ENCODE peak calls at places on chromosomes 12 and 14, in six cellular contexts. One of them, this sample, is unnamed.

GRCh38 chr12:14693116-14693515 is 3.3 kb downstream of the GUCY2C start:
- DNase-seq in lower lobe of right lung: no peak
- DNase-seq in astrocyte of the spinal cord: no peak
- DNase-seq in IMR-90: no peak
- DNase-seq in cardiac muscle cell: no peak
- DNase-seq in astrocyte: no peak
- DNase-seq in this sample: no peak

GRCh38 chr14:76761198-76761848 is at the start of gene VASH1:
- DNase-seq in lower lobe of right lung: peak
- DNase-seq in astrocyte of the spinal cord: peak
- DNase-seq in IMR-90: peak
- DNase-seq in cardiac muscle cell: peak
- DNase-seq in astrocyte: peak
- DNase-seq in this sample: peak

GRCh38 chr12:75699728-75700496 is 188.5 kb upstream of the KRR1 start:
- DNase-seq in lower lobe of right lung: no peak
- DNase-seq in astrocyte of the spinal cord: peak
- DNase-seq in IMR-90: peak
- DNase-seq in cardiac muscle cell: peak
- DNase-seq in astrocyte: peak
- DNase-seq in this sample: peak

GRCh38 chr12:54475542-54475941 is 2.1 kb upstream of the GTSF1 start:
- DNase-seq in lower lobe of right lung: no peak
- DNase-seq in astrocyte of the spinal cord: peak
- DNase-seq in IMR-90: no peak
- DNase-seq in cardiac muscle cell: no peak
- DNase-seq in astrocyte: no peak
- DNase-seq in this sample: peak

GRCh38 chr14:46091819-46092218 is 559.8 kb downstream of the RPL10L start:
- DNase-seq in lower lobe of right lung: no peak
- DNase-seq in astrocyte of the spinal cord: peak
- DNase-seq in IMR-90: no peak
- DNase-seq in cardiac muscle cell: no peak
- DNase-seq in astrocyte: no peak
- DNase-seq in this sample: no peak

GRCh38 chr14:30193791-30194407 is 266.3 kb upstream of the PRKD1 start:
- DNase-seq in lower lobe of right lung: no peak
- DNase-seq in astrocyte of the spinal cord: peak
- DNase-seq in IMR-90: peak
- DNase-seq in cardiac muscle cell: no peak
- DNase-seq in astrocyte: peak
- DNase-seq in this sample: peak

GRCh38 chr12:6534914-6535696 is 788 bp downstream of the GAPDH start:
- DNase-seq in lower lobe of right lung: peak
- DNase-seq in astrocyte of the spinal cord: peak
- DNase-seq in IMR-90: peak
- DNase-seq in cardiac muscle cell: peak
- DNase-seq in astrocyte: peak
- DNase-seq in this sample: peak

GRCh38 chr14:55271572-55272414 is 572 bp downstream of the FBXO34 start:
- DNase-seq in lower lobe of right lung: peak
- DNase-seq in astrocyte of the spinal cord: peak
- DNase-seq in IMR-90: peak
- DNase-seq in cardiac muscle cell: peak
- DNase-seq in astrocyte: peak
- DNase-seq in this sample: peak

GRCh38 chr12:131639270-131639940 is 71.5 kb upstream of the SFSWAP start:
- DNase-seq in lower lobe of right lung: no peak
- DNase-seq in astrocyte of the spinal cord: no peak
- DNase-seq in IMR-90: no peak
- DNase-seq in cardiac muscle cell: no peak
- DNase-seq in astrocyte: no peak
- DNase-seq in this sample: no peak

GRCh38 chr12:5520831-5521230 is 88.9 kb downstream of the NTF3 start:
- DNase-seq in lower lobe of right lung: no peak
- DNase-seq in astrocyte of the spinal cord: no peak
- DNase-seq in IMR-90: no peak
- DNase-seq in cardiac muscle cell: no peak
- DNase-seq in astrocyte: no peak
- DNase-seq in this sample: no peak

GRCh38 chr14:69501362-69501964 is 16.9 kb downstream of the PLEKHD1 start:
- DNase-seq in lower lobe of right lung: peak
- DNase-seq in astrocyte of the spinal cord: peak
- DNase-seq in IMR-90: peak
- DNase-seq in cardiac muscle cell: no peak
- DNase-seq in astrocyte: no peak
- DNase-seq in this sample: no peak

GRCh38 chr14:59293934-59294661 is 105.6 kb downstream of the DAAM1 start:
- DNase-seq in lower lobe of right lung: no peak
- DNase-seq in astrocyte of the spinal cord: no peak
- DNase-seq in IMR-90: no peak
- DNase-seq in cardiac muscle cell: no peak
- DNase-seq in astrocyte: peak
- DNase-seq in this sample: no peak

GRCh38 chr12:123038966-123039365 is 58.5 kb downstream of the ARL6IP4 start:
- DNase-seq in lower lobe of right lung: no peak
- DNase-seq in astrocyte of the spinal cord: no peak
- DNase-seq in IMR-90: no peak
- DNase-seq in cardiac muscle cell: no peak
- DNase-seq in astrocyte: no peak
- DNase-seq in this sample: no peak

GRCh38 chr14:51331651-51332367 is 91.8 kb downstream of the TMX1 start:
- DNase-seq in lower lobe of right lung: no peak
- DNase-seq in astrocyte of the spinal cord: no peak
- DNase-seq in IMR-90: no peak
- DNase-seq in cardiac muscle cell: no peak
- DNase-seq in astrocyte: no peak
- DNase-seq in this sample: no peak

GRCh38 chr12:26939953-26940352 is 1.7 kb downstream of the FGFR1OP2 start:
- DNase-seq in lower lobe of right lung: no peak
- DNase-seq in astrocyte of the spinal cord: no peak
- DNase-seq in IMR-90: no peak
- DNase-seq in cardiac muscle cell: no peak
- DNase-seq in astrocyte: no peak
- DNase-seq in this sample: no peak

GRCh38 chr12:18849080-18849479 is 111.2 kb downstream of the CAPZA3 start:
- DNase-seq in lower lobe of right lung: no peak
- DNase-seq in astrocyte of the spinal cord: peak
- DNase-seq in IMR-90: peak
- DNase-seq in cardiac muscle cell: no peak
- DNase-seq in astrocyte: peak
- DNase-seq in this sample: no peak

GRCh38 chr12:51403744-51404143 is 12.5 kb upstream of the GALNT6 start:
- DNase-seq in lower lobe of right lung: peak
- DNase-seq in astrocyte of the spinal cord: no peak
- DNase-seq in IMR-90: no peak
- DNase-seq in cardiac muscle cell: no peak
- DNase-seq in astrocyte: no peak
- DNase-seq in this sample: no peak

GRCh38 chr12:76588881-76589565 is 29.5 kb upstream of the OSBPL8 start:
- DNase-seq in lower lobe of right lung: no peak
- DNase-seq in astrocyte of the spinal cord: peak
- DNase-seq in IMR-90: peak
- DNase-seq in cardiac muscle cell: no peak
- DNase-seq in astrocyte: peak
- DNase-seq in this sample: peak

GRCh38 chr12:104699489-104700194 is 242.9 kb downstream of the CHST11 start:
- DNase-seq in lower lobe of right lung: no peak
- DNase-seq in astrocyte of the spinal cord: no peak
- DNase-seq in IMR-90: peak
- DNase-seq in cardiac muscle cell: no peak
- DNase-seq in astrocyte: no peak
- DNase-seq in this sample: peak

GRCh38 chr12:106136263-106136662 is 2.5 kb downstream of the NUAK1 start:
- DNase-seq in lower lobe of right lung: peak
- DNase-seq in astrocyte of the spinal cord: peak
- DNase-seq in IMR-90: peak
- DNase-seq in cardiac muscle cell: peak
- DNase-seq in astrocyte: peak
- DNase-seq in this sample: peak

GRCh38 chr14:41506552-41506951 is 100.1 kb upstream of the LRFN5 start:
- DNase-seq in lower lobe of right lung: no peak
- DNase-seq in astrocyte of the spinal cord: no peak
- DNase-seq in IMR-90: no peak
- DNase-seq in cardiac muscle cell: no peak
- DNase-seq in astrocyte: no peak
- DNase-seq in this sample: no peak

GRCh38 chr12:109879332-109880048 is 851 bp downstream of the GLTP start:
- DNase-seq in lower lobe of right lung: no peak
- DNase-seq in astrocyte of the spinal cord: no peak
- DNase-seq in IMR-90: no peak
- DNase-seq in cardiac muscle cell: peak
- DNase-seq in astrocyte: no peak
- DNase-seq in this sample: no peak

GRCh38 chr14:65230287-65230728 is 128.0 kb upstream of the MAX start:
- DNase-seq in lower lobe of right lung: peak
- DNase-seq in astrocyte of the spinal cord: no peak
- DNase-seq in IMR-90: no peak
- DNase-seq in cardiac muscle cell: peak
- DNase-seq in astrocyte: no peak
- DNase-seq in this sample: no peak

GRCh38 chr14:35051796-35052195 is 5.7 kb downstream of the FAM177A1 start:
- DNase-seq in lower lobe of right lung: no peak
- DNase-seq in astrocyte of the spinal cord: peak
- DNase-seq in IMR-90: peak
- DNase-seq in cardiac muscle cell: no peak
- DNase-seq in astrocyte: peak
- DNase-seq in this sample: no peak

GRCh38 chr14:99344051-99344450 is 72.1 kb upstream of the BCL11B start:
- DNase-seq in lower lobe of right lung: no peak
- DNase-seq in astrocyte of the spinal cord: no peak
- DNase-seq in IMR-90: no peak
- DNase-seq in cardiac muscle cell: no peak
- DNase-seq in astrocyte: no peak
- DNase-seq in this sample: no peak

GRCh38 chr12:96522690-96523089 is 33.3 kb downstream of the CFAP54 start:
- DNase-seq in lower lobe of right lung: no peak
- DNase-seq in astrocyte of the spinal cord: no peak
- DNase-seq in IMR-90: no peak
- DNase-seq in cardiac muscle cell: no peak
- DNase-seq in astrocyte: no peak
- DNase-seq in this sample: no peak

GRCh38 chr12:48818831-48819590 is 715 bp downstream of the CACNB3 start:
- DNase-seq in lower lobe of right lung: no peak
- DNase-seq in astrocyte of the spinal cord: no peak
- DNase-seq in IMR-90: no peak
- DNase-seq in cardiac muscle cell: peak
- DNase-seq in astrocyte: no peak
- DNase-seq in this sample: no peak

GRCh38 chr14:56147980-56148901 is 30.0 kb downstream of the PELI2 start:
- DNase-seq in lower lobe of right lung: no peak
- DNase-seq in astrocyte of the spinal cord: no peak
- DNase-seq in IMR-90: no peak
- DNase-seq in cardiac muscle cell: no peak
- DNase-seq in astrocyte: no peak
- DNase-seq in this sample: no peak

GRCh38 chr12:2322554-2323120 is 269.9 kb downstream of the CACNA1C start:
- DNase-seq in lower lobe of right lung: no peak
- DNase-seq in astrocyte of the spinal cord: no peak
- DNase-seq in IMR-90: no peak
- DNase-seq in cardiac muscle cell: peak
- DNase-seq in astrocyte: no peak
- DNase-seq in this sample: no peak

GRCh38 chr14:92510972-92511371 is 2.6 kb upstream of the RIN3 start:
- DNase-seq in lower lobe of right lung: no peak
- DNase-seq in astrocyte of the spinal cord: no peak
- DNase-seq in IMR-90: no peak
- DNase-seq in cardiac muscle cell: no peak
- DNase-seq in astrocyte: no peak
- DNase-seq in this sample: no peak

GRCh38 chr12:32885831-32886230 is 10.7 kb downstream of the PKP2 start:
- DNase-seq in lower lobe of right lung: no peak
- DNase-seq in astrocyte of the spinal cord: no peak
- DNase-seq in IMR-90: no peak
- DNase-seq in cardiac muscle cell: no peak
- DNase-seq in astrocyte: no peak
- DNase-seq in this sample: no peak

GRCh38 chr14:100778078-100778927 is 47.6 kb upstream of the MEG3 start:
- DNase-seq in lower lobe of right lung: no peak
- DNase-seq in astrocyte of the spinal cord: no peak
- DNase-seq in IMR-90: no peak
- DNase-seq in cardiac muscle cell: peak
- DNase-seq in astrocyte: no peak
- DNase-seq in this sample: no peak
- TF ChIP-seq CTCF in lower lobe of right lung: no peak
- TF ChIP-seq CTCF in astrocyte of the spinal cord: no peak
- TF ChIP-seq CTCF in IMR-90: no peak
- TF ChIP-seq CTCF in cardiac muscle cell: no peak
- TF ChIP-seq CTCF in astrocyte: no peak
- TF ChIP-seq CTCF in this sample: no peak

DNA sequence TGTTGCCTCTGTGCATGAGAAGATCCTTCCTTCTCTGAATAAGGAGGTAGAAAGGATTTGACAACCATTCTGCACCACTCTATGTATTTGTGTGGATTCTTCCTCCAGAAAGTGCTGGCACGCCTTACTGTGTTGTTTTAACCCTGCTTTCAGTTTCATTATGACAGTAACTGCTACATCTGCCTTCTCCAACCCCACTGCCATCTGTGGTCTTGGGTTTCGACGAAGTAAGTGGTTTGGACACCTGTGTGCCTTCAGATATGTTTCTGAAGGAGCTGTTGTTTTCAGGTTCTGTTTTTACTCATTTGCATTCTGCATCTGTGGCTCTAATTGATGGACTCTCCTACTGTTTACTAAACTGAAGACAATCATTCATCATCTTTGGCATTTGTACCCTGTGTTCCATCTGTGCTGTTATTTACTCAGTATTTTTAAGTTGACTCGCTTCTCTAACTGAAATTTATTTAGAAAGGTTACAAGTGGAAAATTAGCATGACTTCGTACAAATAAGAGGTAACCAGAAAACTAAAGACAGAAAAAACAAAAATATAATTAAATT is 4.1 kb downstream of the TSHR start:
- DNase-seq in lower lobe of right lung: no peak
- DNase-seq in astrocyte of the spinal cord: no peak
- DNase-seq in IMR-90: no peak
- DNase-seq in cardiac muscle cell: no peak
- DNase-seq in astrocyte: no peak
- DNase-seq in this sample: no peak
- H3K4me3 ChIP-seq in lower lobe of right lung: no peak
- H3K4me3 ChIP-seq in astrocyte of the spinal cord: no peak
- H3K4me3 ChIP-seq in IMR-90: peak
- H3K4me3 ChIP-seq in cardiac muscle cell: no peak
- H3K4me3 ChIP-seq in astrocyte: no peak
- H3K4me3 ChIP-seq in this sample: no peak

GRCh38 chr12:103326190-103326589 is 169.6 kb downstream of the C12orf42 start:
- DNase-seq in lower lobe of right lung: no peak
- DNase-seq in astrocyte of the spinal cord: no peak
- DNase-seq in IMR-90: no peak
- DNase-seq in cardiac muscle cell: peak
- DNase-seq in astrocyte: no peak
- DNase-seq in this sample: no peak
- TF ChIP-seq CTCF in lower lobe of right lung: peak
- TF ChIP-seq CTCF in astrocyte of the spinal cord: no peak
- TF ChIP-seq CTCF in IMR-90: no peak
- TF ChIP-seq CTCF in cardiac muscle cell: no peak
- TF ChIP-seq CTCF in astrocyte: no peak
- TF ChIP-seq CTCF in this sample: no peak

GRCh38 chr14:23114669-23115491 is 4.2 kb downstream of the CEBPE start:
- DNase-seq in lower lobe of right lung: peak
- DNase-seq in astrocyte of the spinal cord: peak
- DNase-seq in IMR-90: peak
- DNase-seq in cardiac muscle cell: no peak
- DNase-seq in astrocyte: peak
- DNase-seq in this sample: peak
- H3K4me3 ChIP-seq in lower lobe of right lung: no peak
- H3K4me3 ChIP-seq in astrocyte of the spinal cord: no peak
- H3K4me3 ChIP-seq in IMR-90: no peak
- H3K4me3 ChIP-seq in cardiac muscle cell: no peak
- H3K4me3 ChIP-seq in astrocyte: peak
- H3K4me3 ChIP-seq in this sample: no peak